ENCODE peak calls at places on chromosomes 1 and 21, in four cellular contexts. Z is glutamatergic neuron; G is type B pancreatic cell; F is effector CD8-positive, alpha-beta T cell. Y is an unnamed sample.

GRCh38 chr1:160062134-160062533 is 7.8 kb downstream of the KCNJ10 start:
- DNase-seq in Z (no peak), G (no peak), F (no peak), Y (peak; percentile 57)

GRCh38 chr1:59125154-59125553 is 171.7 kb upstream of the FGGY start:
- DNase-seq in Z (no peak), G (no peak), F (no peak), Y (no peak)

GRCh38 chr21:42621166-42621827 is 32.1 kb upstream of the PDE9A start:
- DNase-seq in Z (no peak), G (no peak), F (no peak), Y (no peak)

GRCh38 chr21:35833388-35833787 is 226.9 kb downstream of the SETD4 start:
- DNase-seq in Z (no peak), G (no peak), F (no peak), Y (no peak)

GRCh38 chr1:207619833-207620572 is 24.9 kb upstream of the CR1L start:
- DNase-seq in Z (peak; percentile 30), G (no peak), F (no peak), Y (no peak)

GRCh38 chr1:182340233-182341058 is 51.1 kb downstream of the GLUL start:
- DNase-seq in Z (no peak), G (no peak), F (no peak), Y (no peak)

GRCh38 chr1:195195423-195196057 is 1412.7 kb downstream of the KCNT2 start:
- DNase-seq in Z (no peak), G (no peak), F (no peak), Y (no peak)

GRCh38 chr21:38820471-38821239 is 14.9 kb downstream of the ETS2 start:
- DNase-seq in Z (no peak), G (no peak), F (no peak), Y (no peak)

GRCh38 chr1:154988053-154988954 is 5.1 kb upstream of the LENEP start:
- DNase-seq in Z (no peak), G (no peak), F (no peak), Y (no peak)

GRCh38 chr1:226060427-226060826 is 2.1 kb upstream of the H3-3A start:
- DNase-seq in Z (no peak), G (no peak), F (no peak), Y (no peak)

GRCh38 chr21:14741237-14741636 is 195.1 kb upstream of the SAMSN1 start:
- DNase-seq in Z (no peak), G (no peak), F (no peak), Y (no peak)

GRCh38 chr1:226772456-226773139 is 33.5 kb upstream of the ITPKB start:
- DNase-seq in Z (no peak), G (no peak), F (no peak), Y (no peak)

GRCh38 chr1:152013664-152014237 is 20.1 kb upstream of the S100A10 start:
- DNase-seq in Z (peak; percentile 56), G (no peak), F (no peak), Y (no peak)

GRCh38 chr1:2463396-2463795 is 12.7 kb upstream of the PLCH2 start:
- DNase-seq in Z (no peak), G (no peak), F (no peak), Y (no peak)

GRCh38 chr1:170729608-170730378 is 65.9 kb downstream of the PRRX1 start:
- DNase-seq in Z (no peak), G (no peak), F (no peak), Y (no peak)

GRCh38 chr1:64363616-64364015 is 106.3 kb upstream of the CACHD1 start:
- DNase-seq in Z (no peak), G (no peak), F (no peak), Y (no peak)

GRCh38 chr1:21524686-21525339 is 15.6 kb downstream of the ALPL start:
- DNase-seq in Z (no peak), G (no peak), F (no peak), Y (no peak)

GRCh38 chr1:184299076-184299790 is 87.6 kb upstream of the C1orf21 start:
- DNase-seq in Z (peak; percentile 35), G (no peak), F (no peak), Y (no peak)

GRCh38 chr1:39609618-39610331 is 29.7 kb downstream of the HEYL start:
- DNase-seq in Z (peak; percentile 80), G (peak; percentile 78), F (peak; percentile 67), Y (no peak)

GRCh38 chr1:89547563-89548485 is 23.2 kb downstream of the LRRC8B start:
- DNase-seq in Z (no peak), G (no peak), F (no peak), Y (no peak)

GRCh38 chr21:46020581-46020980 is 39.0 kb downstream of the COL6A1 start:
- DNase-seq in Z (no peak), G (no peak), F (no peak), Y (no peak)

GRCh38 chr1:26961826-26962225 is 1.6 kb upstream of the KDF1 start:
- DNase-seq in Z (no peak), G (no peak), F (no peak), Y (no peak)

GRCh38 chr1:29563571-29563970 is 327.2 kb downstream of the PTPRU start:
- DNase-seq in Z (no peak), G (no peak), F (no peak), Y (no peak)

GRCh38 chr1:45304311-45305081 is 22.2 kb upstream of the HPDL start:
- DNase-seq in Z (no peak), G (no peak), F (no peak), Y (no peak)

GRCh38 chr1:100927276-100927675 is 31.4 kb downstream of the SLC30A7 start:
- DNase-seq in Z (no peak), G (no peak), F (peak; percentile 13), Y (no peak)

GRCh38 chr21:42614811-42615342 is 38.5 kb upstream of the PDE9A start:
- DNase-seq in Z (no peak), G (no peak), F (peak; percentile 37), Y (no peak)

GRCh38 chr21:17613242-17613676 is 558 bp upstream of the BTG3 start:
- DNase-seq in Z (peak; percentile 17), G (no peak), F (peak; percentile 14), Y (peak; percentile 76)

GRCh38 chr1:2591581-2592261 is 5.1 kb downstream of the PRXL2B start:
- DNase-seq in Z (no peak), G (no peak), F (no peak), Y (no peak)

GRCh38 chr1:99748419-99748818 is 18.0 kb downstream of the FRRS1 start:
- DNase-seq in Z (no peak), G (no peak), F (no peak), Y (no peak)

GRCh38 chr1:200409203-200409760 is 554 bp downstream of the ZNF281 start:
- DNase-seq in Z (peak; percentile 62), G (peak; percentile 70), F (peak; percentile 22), Y (no peak)

GRCh38 chr1:205240118-205240517 is 12.4 kb downstream of the TMCC2 start:
- DNase-seq in Z (no peak), G (no peak), F (no peak), Y (no peak)

GRCh38 chr1:220999872-221000863 is 120.9 kb downstream of the HLX start:
- DNase-seq in Z (no peak), G (no peak), F (no peak), Y (no peak)

GRCh38 chr1:33455537-33456301 is 16.7 kb upstream of the ZSCAN20 start:
- DNase-seq in Z (peak; percentile 59), G (no peak), F (no peak), Y (no peak)

GRCh38 chr1:243482237-243483022 is 226.6 kb downstream of the SDCCAG8 start:
- DNase-seq in Z (peak; percentile 57), G (no peak), F (no peak), Y (no peak)

GRCh38 chr1:154972517-154973343 is 1.8 kb upstream of the CKS1B start:
- DNase-seq in Z (no peak), G (no peak), F (no peak), Y (peak; percentile 94)

GRCh38 chr1:211507365-211507764 is 15.4 kb upstream of the RD3 start:
- DNase-seq in Z (no peak), G (no peak), F (no peak), Y (no peak)

GRCh38 chr1:247273013-247273412 is 17.1 kb downstream of the VN1R5 start:
- DNase-seq in Z (no peak), G (no peak), F (no peak), Y (no peak)

Y was measured in coronary artery.